ENCODE peak calls at places on chromosomes 16 and 17, in five cellular contexts. P, G, N, V and E are unnamed samples.

GRCh38 chr16:84507011-84507982 is 2.8 kb upstream of the MEAK7 start:
- DNase-seq in N (no peak), V (no peak), P (no peak), G (peak), E (no peak)

GRCh38 chr17:57666198-57666870 is 78.8 kb downstream of the CCDC182 start:
- DNase-seq in N (no peak), P (no peak), V (no peak), G (no peak), E (no peak)

GRCh38 chr16:17914168-17914567 is 422.4 kb downstream of the NPIPA8 start:
- DNase-seq in P (no peak), V (no peak), G (no peak), N (no peak), E (no peak)

GRCh38 chr17:51351090-51351489 is 90.7 kb downstream of the UTP18 start:
- DNase-seq in V (no peak), P (no peak), G (no peak), N (no peak), E (no peak)

GRCh38 chr16:70702624-70703023 is 16.8 kb upstream of the MTSS2 start:
- DNase-seq in G (no peak), N (no peak), V (no peak), P (no peak), E (no peak)

GRCh38 chr17:2841606-2842005 is 45.4 kb downstream of the RAP1GAP2 start:
- DNase-seq in G (no peak), N (no peak), V (peak), P (peak), E (no peak)

GRCh38 chr17:74454197-74455024 is 12.0 kb upstream of the CD300A start:
- DNase-seq in P (peak), N (peak), G (no peak), V (peak), E (peak)

GRCh38 chr17:1109606-1110523 is 69.9 kb downstream of the ABR start:
- DNase-seq in G (no peak), P (no peak), V (no peak), N (no peak), E (peak)

GRCh38 chr17:63646492-63646815 is 24.2 kb downstream of the MAP3K3 start:
- DNase-seq in V (no peak), G (peak), P (no peak), N (no peak), E (no peak)

GRCh38 chr16:66476328-66477027 is 49.4 kb downstream of the BEAN1 start:
- DNase-seq in P (no peak), V (no peak), G (peak), N (no peak), E (no peak)

GRCh38 chr17:43755389-43755875 is 3.2 kb downstream of the SOST start:
- DNase-seq in P (peak), V (peak), G (no peak), N (peak), E (peak)

GRCh38 chr16:67703626-67704025 is 15.5 kb downstream of the GFOD2 start:
- DNase-seq in G (no peak), P (no peak), N (no peak), V (no peak), E (no peak)

GRCh38 chr16:57964157-57964700 is 6.7 kb downstream of the CNGB1 start:
- DNase-seq in N (no peak), P (no peak), G (no peak), V (no peak), E (no peak)

GRCh38 chr16:6016530-6017184 is 919.1 kb upstream of the EEF2KMT start:
- DNase-seq in P (no peak), V (peak), N (no peak), G (peak), E (no peak)

GRCh38 chr17:33469911-33470310 is 176.8 kb upstream of the ASIC2 start:
- DNase-seq in N (peak), V (peak), P (peak), G (no peak), E (no peak)

GRCh38 chr17:28812136-28812979 is 30.2 kb downstream of the FAM222B start:
- DNase-seq in V (peak), P (peak), G (peak), N (peak), E (peak)

GRCh38 chr16:17836868-17837602 is 366.3 kb upstream of the XYLT1 start:
- DNase-seq in P (peak), V (peak), G (no peak), N (peak), E (no peak)

GRCh38 chr17:61574542-61575351 is 16.3 kb downstream of the NACA2 start:
- DNase-seq in V (peak), G (no peak), P (peak), N (peak), E (peak)

GRCh38 chr17:27408891-27409290 is 47.4 kb upstream of the KSR1 start:
- DNase-seq in N (peak), V (peak), G (no peak), P (peak), E (no peak)

GRCh38 chr17:40264458-40265185 is 23.1 kb upstream of the CDC6 start:
- DNase-seq in N (no peak), V (no peak), G (no peak), P (no peak), E (no peak)

GRCh38 chr17:61647044-61647443 is 56.0 kb upstream of the NACA2 start:
- DNase-seq in G (no peak), V (peak), N (peak), P (peak), E (no peak)

GRCh38 chr17:41811549-41812175 is at the start of gene P3H4:
- DNase-seq in V (peak), G (peak), N (peak), P (peak), E (peak)

GRCh38 chr17:76264425-76264754 is 758 bp upstream of the UBALD2 start:
- DNase-seq in N (no peak), G (no peak), V (no peak), P (no peak), E (no peak)

GRCh38 chr17:27496501-27496943 is 40.3 kb downstream of the KSR1 start:
- DNase-seq in N (no peak), G (peak), P (no peak), V (no peak), E (no peak)

GRCh38 chr16:86306046-86306644 is 204.2 kb upstream of the FOXF1 start:
- DNase-seq in V (no peak), N (peak), P (peak), G (no peak), E (no peak)

GRCh38 chr17:15945493-15946209 is 721 bp downstream of the ADORA2B start:
- DNase-seq in N (peak), V (peak), G (peak), P (peak), E (no peak)

GRCh38 chr16:22370038-22370541 is 4.3 kb downstream of the CDR2 start:
- DNase-seq in P (peak), V (peak), N (peak), G (no peak), E (no peak)

GRCh38 chr17:79482719-79483118 is 128.1 kb downstream of the RBFOX3 start:
- DNase-seq in N (no peak), P (no peak), G (no peak), V (no peak), E (no peak)

GRCh38 chr17:65228734-65229390 is 91.7 kb downstream of the RGS9 start:
- DNase-seq in P (peak), N (peak), G (peak), V (peak), E (no peak)

GRCh38 chr16:48126801-48127644 is 28.8 kb downstream of the ABCC12 start:
- DNase-seq in P (peak), G (no peak), N (peak), V (peak), E (no peak)

GRCh38 chr17:54544239-54544638 is 356.4 kb upstream of the TOM1L1 start:
- DNase-seq in N (no peak), P (no peak), G (no peak), V (no peak), E (peak)

GRCh38 chr16:10744370-10745030 is 858 bp downstream of the NUBP1 start:
- DNase-seq in G (no peak), N (no peak), P (peak), V (no peak), E (peak)

GRCh38 chr17:33234930-33235685 is 58.0 kb downstream of the ASIC2 start:
- DNase-seq in P (peak), N (peak), G (no peak), V (peak), E (no peak)

DNA sequence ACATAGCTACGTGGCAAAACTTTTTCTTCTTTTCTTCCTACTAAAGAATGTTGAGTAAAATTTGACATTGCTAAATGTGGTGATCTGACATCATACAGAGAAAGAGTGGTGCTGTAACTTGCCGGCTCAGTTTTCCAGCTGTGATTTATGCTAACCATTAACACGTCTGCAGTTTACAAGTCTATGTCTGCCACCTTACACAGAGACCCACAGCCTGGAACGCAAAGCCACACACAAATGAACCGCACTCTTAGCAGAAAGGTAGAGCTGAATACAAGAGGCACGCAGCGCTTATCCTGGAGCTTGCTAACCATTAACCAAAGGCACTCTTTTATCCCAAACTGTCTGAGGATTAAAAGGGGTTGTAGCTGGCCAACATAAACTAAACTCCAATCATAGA is 31.9 kb downstream of the CACNG1 start:
- DNase-seq in G (no peak), V (no peak), N (no peak), P (no peak), E (no peak)
- TF ChIP-seq CTCF in G (no peak), V (no peak), N (no peak), P (no peak), E (no peak)

GRCh38 chr16:15949210-15950166 is at the start of gene ABCC1:
- DNase-seq in G (peak), P (no peak), N (no peak), V (no peak), E (peak)
- TF ChIP-seq CTCF in G (no peak), P (no peak), N (no peak), V (no peak), E (no peak)

DNA sequence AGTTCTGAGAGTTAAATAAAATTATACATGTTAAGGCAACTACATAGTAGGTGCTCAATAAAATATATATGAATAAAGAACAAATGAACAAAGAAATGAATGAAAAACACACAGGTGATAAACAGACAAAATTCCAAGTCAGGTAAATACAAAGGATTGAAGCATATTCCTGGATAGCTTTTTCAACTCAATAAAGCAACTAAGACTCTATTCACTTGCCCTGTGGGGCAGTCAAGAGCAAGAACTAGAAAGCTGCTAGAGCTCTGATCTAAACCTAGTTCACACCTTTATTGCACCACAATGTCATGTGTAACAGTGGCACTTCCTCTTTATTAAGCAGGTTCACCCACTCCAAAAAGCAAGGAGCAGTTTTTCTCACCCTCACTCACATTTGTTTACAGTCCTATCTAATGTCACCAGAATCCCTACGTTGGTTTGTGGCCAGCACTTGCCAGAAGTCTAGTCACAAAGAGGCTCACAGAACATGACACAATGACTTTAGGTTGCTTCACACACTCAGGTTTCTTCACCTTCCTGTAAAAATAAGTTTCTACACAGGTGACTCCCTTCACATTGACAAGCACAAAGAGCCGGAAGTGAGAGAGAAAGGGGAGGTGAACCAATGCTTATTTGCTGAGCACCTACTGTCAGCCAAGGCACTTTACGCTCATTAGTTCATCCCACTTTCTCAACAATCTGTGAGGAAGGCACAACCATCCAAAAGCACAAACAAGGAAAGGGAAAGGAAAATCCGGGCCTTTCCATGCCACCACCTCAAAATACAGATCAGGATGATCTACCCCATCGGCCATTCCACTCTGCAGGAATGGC is 70.8 kb downstream of the XPO6 start:
- DNase-seq in G (peak), P (no peak), N (no peak), V (peak), E (no peak)
- TF ChIP-seq CTCF in G (peak), P (no peak), N (no peak), V (no peak), E (no peak)

DNA sequence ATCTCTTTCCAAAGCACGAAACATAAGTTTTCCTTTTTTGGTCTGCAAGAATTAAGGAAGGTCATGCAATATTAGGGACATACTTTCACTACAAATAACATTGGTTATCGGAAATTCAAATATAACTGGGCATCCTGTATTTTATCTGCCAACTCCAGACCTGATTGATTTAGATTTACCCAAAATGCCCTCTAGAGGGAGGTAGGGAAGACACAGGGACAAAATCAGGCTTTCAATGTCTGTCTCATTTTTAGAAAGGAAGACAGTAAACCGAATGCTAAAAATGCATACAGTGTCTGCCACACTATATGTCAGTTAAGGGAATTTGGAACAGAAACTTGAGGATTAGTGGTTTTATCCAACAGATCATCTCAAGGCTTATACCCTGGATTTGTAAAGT is 161.7 kb upstream of the SOX9 start:
- DNase-seq in N (peak), V (peak), P (peak), G (no peak), E (no peak)
- TF ChIP-seq CTCF in N (peak), V (peak), P (peak), G (peak), E (peak)

DNA sequence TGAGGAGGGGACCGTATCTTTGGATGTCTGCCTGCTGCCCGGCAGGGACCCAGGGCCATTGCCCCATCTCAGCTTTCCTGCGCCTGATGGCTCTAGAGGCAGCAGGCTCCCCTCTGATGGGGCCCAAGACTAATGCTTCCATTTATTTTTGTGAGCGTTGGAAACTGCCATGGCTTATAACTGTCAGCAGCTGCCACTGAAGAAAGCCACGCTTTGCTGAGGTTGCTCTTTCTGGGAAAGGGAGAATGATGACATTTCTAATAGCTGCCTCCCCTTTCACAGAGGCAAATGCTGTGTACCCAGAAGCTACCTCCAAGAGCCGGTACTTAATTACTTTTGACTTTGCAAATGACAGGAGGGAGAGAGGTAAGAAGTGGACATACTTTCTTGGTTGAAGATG is 103.9 kb downstream of the HAPSTR1 start:
- DNase-seq in P (no peak), N (no peak), V (no peak), G (no peak), E (no peak)
- TF ChIP-seq CTCF in P (no peak), N (no peak), V (no peak), G (no peak), E (no peak)